ENCODE peak calls at places on chromosomes 1 and 21, in five cellular contexts. N is CD8-positive, alpha-beta T cell; O is neural progenitor cell; W is OCI-LY7; C is SJSA1. Q is an unnamed sample. For H3K9me3, the result is how much of the 10 kb centered on the place peaks cover.

GRCh38 chr1:185821612-185822385 is 87.6 kb downstream of the HMCN1 start:
- DNase-seq in N (no peak), O (no peak), W (no peak), C (no peak), Q (no peak)

GRCh38 chr1:246107516-246108277 is 399.4 kb downstream of the SMYD3 start:
- DNase-seq in N (no peak), O (peak), W (no peak), C (peak), Q (no peak)

GRCh38 chr1:13628218-13628617 is 44.6 kb downstream of the PDPN start:
- DNase-seq in N (no peak), O (no peak), W (no peak), C (peak), Q (no peak)

GRCh38 chr1:18922319-18922726 is 20.0 kb upstream of the ALDH4A1 start:
- DNase-seq in N (no peak), O (peak), W (no peak), C (peak), Q (no peak)

GRCh38 chr21:34930971-34931370 is 118.1 kb downstream of the RUNX1 start:
- DNase-seq in N (no peak), O (no peak), W (no peak), C (peak), Q (no peak)

GRCh38 chr1:212699839-212700596 is at the start of gene BATF3:
- DNase-seq in N (peak), O (peak), W (peak), C (peak), Q (peak)

GRCh38 chr1:183121609-183122008 is 64.5 kb upstream of the LAMC2 start:
- DNase-seq in N (no peak), O (no peak), W (no peak), C (no peak), Q (no peak)

GRCh38 chr1:31238986-31239613 is 587 bp downstream of the NKAIN1 start:
- DNase-seq in N (no peak), O (peak), W (no peak), C (peak), Q (no peak)

GRCh38 chr1:19391596-19391981 is 79.5 kb downstream of the SLC66A1 start:
- DNase-seq in N (no peak), O (no peak), W (no peak), C (no peak), Q (no peak)

GRCh38 chr1:39394598-39394997 is 96.8 kb upstream of the BMP8A start:
- DNase-seq in N (no peak), O (no peak), W (peak), C (no peak), Q (no peak)

GRCh38 chr21:33028271-33028670 is 2.5 kb downstream of the OLIG2 start:
- DNase-seq in N (no peak), O (no peak), W (no peak), C (no peak), Q (no peak)

GRCh38 chr1:41917835-41918449 is 780 bp downstream of the HIVEP3 start:
- DNase-seq in N (peak), O (peak), W (no peak), C (no peak), Q (peak)

GRCh38 chr1:154577346-154578057 is 9.9 kb downstream of the CHRNB2 start:
- DNase-seq in N (no peak), O (no peak), W (no peak), C (no peak), Q (no peak)

DNA sequence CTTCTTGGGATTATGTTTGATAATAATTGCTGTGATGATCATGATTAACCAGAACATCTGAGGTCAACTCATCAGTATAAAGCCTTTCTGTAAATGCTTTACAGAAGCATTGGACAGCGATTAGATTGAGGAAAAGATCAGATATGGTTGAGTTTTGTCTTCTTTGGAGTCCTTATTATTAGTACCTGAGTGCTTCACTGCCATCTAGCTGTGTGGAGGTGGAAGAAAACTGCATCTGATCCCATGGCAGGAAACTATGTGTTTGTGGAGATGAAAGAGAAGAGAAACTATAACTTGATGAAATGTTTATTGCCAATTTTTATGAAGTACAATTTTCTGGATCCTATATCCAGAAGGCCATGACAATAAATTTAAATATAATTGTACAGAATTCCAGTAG is 11.4 kb downstream of the FLG2 start:
- DNase-seq in N (no peak), O (no peak), W (peak), C (no peak), Q (no peak)
- H3K9me3 ChIP-seq in N (under half), O (under half), W (under half), C (under half), Q (under half)

DNA sequence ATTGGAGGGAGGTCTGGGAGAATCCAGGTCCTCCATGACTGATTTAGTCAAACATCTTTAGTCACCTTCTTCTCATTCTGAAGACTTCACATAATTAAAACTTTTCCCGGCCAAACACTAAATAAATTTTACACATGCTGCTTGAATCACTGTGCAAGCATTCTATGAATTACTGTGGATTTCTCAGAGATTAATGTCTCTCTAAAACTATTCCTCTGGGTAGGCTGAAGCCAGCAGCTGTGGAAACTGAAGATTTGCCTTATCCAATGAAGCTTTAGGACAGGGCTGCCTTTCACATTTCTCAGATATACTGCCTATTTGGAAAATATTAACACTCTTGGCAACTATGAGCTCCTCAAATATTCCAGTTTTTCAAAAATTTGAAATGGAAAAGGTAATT is 61.7 kb downstream of the JMJD4 start:
- DNase-seq in N (no peak), O (no peak), W (no peak), C (no peak), Q (no peak)
- H3K9me3 ChIP-seq in N (under half), O (under half), W (under half), C (under half), Q (under half)

DNA sequence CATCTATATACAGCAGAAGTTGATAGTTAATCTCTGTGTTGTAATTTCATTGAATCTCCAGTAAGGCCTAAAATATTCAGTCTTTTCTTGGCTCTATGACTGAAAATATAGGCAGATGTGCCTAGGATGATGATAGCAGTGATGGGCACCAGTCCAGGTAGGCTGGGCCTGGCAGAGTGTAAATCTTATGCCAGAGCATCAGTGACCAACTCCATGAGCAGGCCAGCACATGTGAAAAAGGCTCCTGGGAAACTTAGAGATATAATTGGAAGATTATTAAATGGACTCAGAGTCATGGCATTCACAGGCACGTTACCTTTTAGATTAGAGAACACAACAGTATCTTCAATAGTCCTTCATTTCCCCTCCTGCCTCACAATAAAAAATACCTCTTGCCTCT is 20.7 kb upstream of the CYYR1 start:
- DNase-seq in N (no peak), O (no peak), W (no peak), C (no peak), Q (no peak)
- H3K9me3 ChIP-seq in N (under half), O (under half), W (under half), C (under half), Q (under half)

GRCh38 chr1:4662723-4663122 is 8.3 kb downstream of the AJAP1 start:
- DNase-seq in N (no peak), O (no peak), W (no peak), C (no peak), Q (no peak)
- H3K9me3 ChIP-seq in N (under half), O (under half), W (under half), C (under half), Q (under half)

GRCh38 chr1:2880812-2881295 is 79.4 kb upstream of the TTC34 start:
- DNase-seq in N (no peak), O (no peak), W (no peak), C (no peak), Q (no peak)

GRCh38 chr1:2880086-2880485 is 78.6 kb upstream of the TTC34 start:
- DNase-seq in N (no peak), O (no peak), W (no peak), C (no peak), Q (no peak)

GRCh38 chr1:2885001-2885400 is 83.5 kb upstream of the TTC34 start:
- DNase-seq in N (no peak), O (no peak), W (no peak), C (no peak), Q (no peak)

GRCh38 chr1:2881556-2881955 is 80.1 kb upstream of the TTC34 start:
- DNase-seq in N (no peak), O (no peak), W (no peak), C (no peak), Q (no peak)

DNA sequence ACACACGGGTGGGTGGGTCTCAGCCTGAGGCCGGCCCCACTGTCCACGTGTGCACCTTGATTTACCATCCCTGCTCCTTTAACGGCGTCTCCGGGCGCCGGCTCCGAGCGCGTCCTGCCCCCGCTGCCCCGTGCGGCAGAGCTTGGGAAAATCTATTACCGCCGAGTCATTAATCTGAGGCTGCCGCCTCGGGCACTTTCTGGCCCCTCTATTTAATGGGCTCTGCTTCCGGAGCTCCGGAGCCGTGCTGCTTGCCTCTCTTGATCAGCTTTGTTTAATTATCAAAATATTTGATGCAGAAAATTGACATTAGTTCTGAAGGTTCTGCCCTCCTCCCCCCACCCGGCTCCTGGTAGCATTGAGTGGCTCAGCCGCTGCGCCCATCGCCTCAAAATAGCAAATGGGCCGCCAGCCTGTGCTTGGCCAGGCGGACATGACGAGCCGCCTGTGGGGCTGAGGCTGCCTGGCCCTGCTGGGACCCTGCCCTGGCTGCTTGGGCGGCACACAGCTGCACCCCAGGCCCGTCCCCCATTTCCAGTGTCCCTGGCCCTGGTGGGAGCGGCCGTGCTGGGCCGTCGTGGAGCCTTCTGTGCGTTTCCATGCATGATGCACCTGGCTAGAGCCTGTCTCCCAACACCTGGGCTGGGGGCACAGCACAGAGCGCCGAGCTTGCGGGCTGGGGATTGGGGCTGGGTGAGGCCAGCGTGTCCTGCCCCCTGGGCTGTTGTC is 81.6 kb upstream of the TTC34 start:
- DNase-seq in N (no peak), O (no peak), W (no peak), C (no peak), Q (no peak)
- H3K9me3 ChIP-seq in N (under half), O (under half), W (under half), C (under half), Q (under half)

GRCh38 chr1:156347337-156347736 is 9.0 kb downstream of the TSACC start:
- DNase-seq in N (no peak), O (no peak), W (no peak), C (no peak), Q (no peak)
- H3K9me3 ChIP-seq in N (under half), O (under half), W (under half), C (under half), Q (under half)

GRCh38 chr1:214523124-214523824 is 28.1 kb downstream of the PTPN14 start:
- DNase-seq in N (no peak), O (no peak), W (no peak), C (no peak), Q (no peak)
- H3K9me3 ChIP-seq in N (under half), O (under half), W (under half), C (under half), Q (under half)

GRCh38 chr1:101283443-101283842 is 46.6 kb downstream of the S1PR1 start:
- DNase-seq in N (no peak), O (peak), W (no peak), C (no peak), Q (no peak)
- H3K9me3 ChIP-seq in N (under half), O (under half), W (under half), C (under half), Q (under half)

GRCh38 chr1:40477680-40478057 is 579 bp downstream of the ZFP69 start:
- DNase-seq in N (no peak), O (no peak), W (peak), C (no peak), Q (no peak)
- H3K9me3 ChIP-seq in N (under half), O (under half), W (under half), C (under half), Q (under half)